ENCODE peak calls at places on chromosomes 13 and 19, in seven cellular contexts. L is brain microvascular endothelial cell, N is PC-9, O is T-cell, S is kidney glomerular epithelial cell, H is dorsolateral prefrontal cortex, I is EH. Z is an unnamed sample.

GRCh38 chr13:74644239-74644638 is 510.0 kb upstream of the KLF12 start:
- DNase-seq in L (peak; percentile 21), N (no peak), O (no peak), S (peak; percentile 24), H (no peak), I (no peak), Z (peak; percentile 16)

GRCh38 chr19:19230505-19230904 is 18.7 kb downstream of the NCAN start:
- DNase-seq in L (no peak), N (no peak), O (no peak), S (no peak), H (no peak), I (no peak), Z (no peak)

GRCh38 chr19:4523306-4524110 is 5.2 kb upstream of the PLIN4 start:
- DNase-seq in L (no peak), N (peak; percentile 46), O (no peak), S (no peak), H (no peak), I (peak; percentile 41), Z (peak; percentile 74)

GRCh38 chr13:27379694-27380596 is 44.5 kb upstream of the GTF3A start:
- DNase-seq in L (peak; percentile 59), N (peak; percentile 55), O (peak; percentile 40), S (peak; percentile 36), H (peak; percentile 19), I (peak; percentile 60), Z (peak; percentile 84)

GRCh38 chr13:61188057-61188456 is 227.6 kb downstream of the PCDH20 start:
- DNase-seq in L (no peak), N (no peak), O (no peak), S (no peak), H (no peak), I (no peak), Z (no peak)

GRCh38 chr13:40922437-40923040 is 96.6 kb downstream of the ELF1 start:
- DNase-seq in L (no peak), N (no peak), O (no peak), S (no peak), H (no peak), I (no peak), Z (no peak)

GRCh38 chr13:40132249-40132648 is 476.8 kb downstream of the COG6 start:
- DNase-seq in L (no peak), N (no peak), O (no peak), S (no peak), H (no peak), I (no peak), Z (no peak)

GRCh38 chr13:99320693-99321481 is 13.7 kb upstream of the GPR183 start:
- DNase-seq in L (peak; percentile 89), N (no peak), O (no peak), S (peak; percentile 48), H (no peak), I (peak; percentile 81), Z (peak; percentile 55)

GRCh38 chr13:79503069-79503468 is 22.1 kb downstream of the NDFIP2 start:
- DNase-seq in L (no peak), N (no peak), O (no peak), S (no peak), H (no peak), I (no peak), Z (no peak)

GRCh38 chr13:23449386-23450162 is 16.1 kb upstream of the SACS start:
- DNase-seq in L (no peak), N (no peak), O (no peak), S (no peak), H (no peak), I (no peak), Z (no peak)

GRCh38 chr19:35090160-35090794 is 25.3 kb upstream of the FXYD3 start:
- DNase-seq in L (peak; percentile 49), N (peak; percentile 50), O (peak; percentile 13), S (peak; percentile 24), H (peak; percentile 77), I (peak; percentile 69), Z (peak; percentile 90)

GRCh38 chr19:9645466-9645865 is 24.4 kb upstream of the ZNF561 start:
- DNase-seq in L (no peak), N (no peak), O (no peak), S (no peak), H (no peak), I (no peak), Z (no peak)

GRCh38 chr19:49433240-49433901 is 8.0 kb downstream of the SLC17A7 start:
- DNase-seq in L (no peak), N (no peak), O (no peak), S (no peak), H (no peak), I (no peak), Z (no peak)

GRCh38 chr19:36136975-36137686 is 2.7 kb upstream of the CAPNS1 start:
- DNase-seq in L (peak; percentile 39), N (peak; percentile 95), O (no peak), S (peak; percentile 68), H (peak; percentile 58), I (peak; percentile 80), Z (peak; percentile 81)

GRCh38 chr13:45949161-45949560 is 97.6 kb upstream of the SIAH3 start:
- DNase-seq in L (no peak), N (no peak), O (no peak), S (no peak), H (no peak), I (peak; percentile 17), Z (peak; percentile 33)

GRCh38 chr13:26376430-26376829 is 122.5 kb downstream of the CDK8 start:
- DNase-seq in L (no peak), N (no peak), O (no peak), S (no peak), H (no peak), I (no peak), Z (no peak)

GRCh38 chr19:30338878-30339623 is 33.1 kb upstream of the ZNF536 start:
- DNase-seq in L (no peak), N (no peak), O (no peak), S (no peak), H (no peak), I (no peak), Z (no peak)

GRCh38 chr13:39379118-39379517 is 223.9 kb downstream of the LHFPL6 start:
- DNase-seq in L (no peak), N (no peak), O (no peak), S (no peak), H (no peak), I (no peak), Z (no peak)

GRCh38 chr13:102591988-102592781 is 4.6 kb upstream of the TPP2 start:
- DNase-seq in L (peak; percentile 65), N (peak; percentile 59), O (peak; percentile 78), S (peak; percentile 10), H (peak; percentile 88), I (peak; percentile 75), Z (peak; percentile 84)

GRCh38 chr19:31257025-31257424 is 92.2 kb downstream of the TSHZ3 start:
- DNase-seq in L (no peak), N (no peak), O (no peak), S (no peak), H (no peak), I (no peak), Z (peak; percentile 1)

GRCh38 chr19:19464339-19465098 is 50.8 kb downstream of the TSSK6 start:
- DNase-seq in L (peak; percentile 82), N (no peak), O (no peak), S (peak; percentile 61), H (no peak), I (peak; percentile 29), Z (peak; percentile 36)

Z was measured in GM03348.